ENCODE peak calls at places on chromosomes 6 and 20, in five cellular contexts. X, H, D, Q and P are unnamed samples.

GRCh38 chr6:43927525-43928210 is 157.7 kb downstream of the VEGFA start:
- DNase-seq in X (no peak), H (peak), D (peak), Q (peak), P (peak)

GRCh38 chr20:3786665-3787639 is at the start of gene CENPB:
- DNase-seq in X (no peak), H (peak), D (peak), Q (peak), P (peak)

GRCh38 chr6:106608080-106608668 is 21.1 kb downstream of the RTN4IP1 start:
- DNase-seq in X (peak), H (no peak), D (peak), Q (no peak), P (peak)

GRCh38 chr6:136958168-136958567 is 36.1 kb downstream of the SLC35D3 start:
- DNase-seq in X (no peak), H (no peak), D (no peak), Q (no peak), P (no peak)

GRCh38 chr6:110561708-110562107 is 85.3 kb upstream of the SLC22A16 start:
- DNase-seq in X (no peak), H (no peak), D (no peak), Q (no peak), P (no peak)

GRCh38 chr6:83536034-83536646 is 23.8 kb downstream of the PRSS35 start:
- DNase-seq in X (no peak), H (no peak), D (peak), Q (no peak), P (peak)

GRCh38 chr6:65760285-65760684 is 53.3 kb upstream of the EYS start:
- DNase-seq in X (no peak), H (no peak), D (peak), Q (no peak), P (peak)

GRCh38 chr6:11851405-11851804 is 72.8 kb upstream of the ADTRP start:
- DNase-seq in X (peak), H (no peak), D (peak), Q (no peak), P (peak)

GRCh38 chr20:62501801-62502495 is 26.2 kb upstream of the GATA5 start:
- DNase-seq in X (peak), H (no peak), D (peak), Q (no peak), P (peak)

GRCh38 chr6:40822619-40823018 is 216.4 kb downstream of the UNC5CL start:
- DNase-seq in X (no peak), H (no peak), D (no peak), Q (no peak), P (no peak)

GRCh38 chr6:118562248-118562647 is 14.2 kb downstream of the PLN start:
- DNase-seq in X (no peak), H (no peak), D (no peak), Q (no peak), P (no peak)

GRCh38 chr20:32527052-32527446 is 58.1 kb downstream of the NOL4L start:
- DNase-seq in X (no peak), H (no peak), D (no peak), Q (peak), P (no peak)

GRCh38 chr6:42532038-42532669 is 31.7 kb upstream of the UBR2 start:
- DNase-seq in X (no peak), H (no peak), D (peak), Q (no peak), P (peak)

GRCh38 chr6:17218749-17219093 is 62.4 kb upstream of the RBM24 start:
- DNase-seq in X (no peak), H (no peak), D (no peak), Q (no peak), P (no peak)